ENCODE peak calls at places on chromosomes 12 and 14, in seven cellular contexts. One of them, this sample, is unnamed.

GRCh38 chr12:80277732-80278131 is 166.3 kb upstream of the PTPRQ start:
- DNase-seq in endothelial cell: no peak
- DNase-seq in caudate nucleus: no peak
- DNase-seq in AG04450: no peak
- DNase-seq in neural crest cell: no peak
- DNase-seq in HFFc6: no peak
- DNase-seq in NCI-H774: peak; percentile 68
- DNase-seq in this sample: no peak

GRCh38 chr14:104794641-104795467 is 694 bp downstream of the AKT1 start:
- DNase-seq in NCI-H774: no peak
- DNase-seq in HFFc6: no peak
- DNase-seq in AG04450: no peak
- DNase-seq in endothelial cell: no peak
- DNase-seq in neural crest cell: no peak
- DNase-seq in caudate nucleus: no peak
- DNase-seq in this sample: no peak

GRCh38 chr12:58288191-58288590 is 346.8 kb downstream of the ATP23 start:
- DNase-seq in caudate nucleus: no peak
- DNase-seq in HFFc6: no peak
- DNase-seq in neural crest cell: no peak
- DNase-seq in AG04450: peak; percentile 66
- DNase-seq in NCI-H774: no peak
- DNase-seq in endothelial cell: no peak
- DNase-seq in this sample: no peak

GRCh38 chr14:92443167-92443566 is 70.4 kb upstream of the RIN3 start:
- DNase-seq in endothelial cell: no peak
- DNase-seq in AG04450: no peak
- DNase-seq in neural crest cell: no peak
- DNase-seq in HFFc6: no peak
- DNase-seq in caudate nucleus: no peak
- DNase-seq in NCI-H774: no peak
- DNase-seq in this sample: no peak

GRCh38 chr14:105199093-105199492 is 18.0 kb upstream of the NUDT14 start:
- DNase-seq in endothelial cell: no peak
- DNase-seq in HFFc6: no peak
- DNase-seq in NCI-H774: no peak
- DNase-seq in AG04450: no peak
- DNase-seq in neural crest cell: no peak
- DNase-seq in caudate nucleus: no peak
- DNase-seq in this sample: no peak

GRCh38 chr14:86892167-86892956 is 1100.6 kb downstream of the GALC start:
- DNase-seq in endothelial cell: no peak
- DNase-seq in AG04450: no peak
- DNase-seq in NCI-H774: no peak
- DNase-seq in HFFc6: peak; percentile 32
- DNase-seq in caudate nucleus: no peak
- DNase-seq in neural crest cell: no peak
- DNase-seq in this sample: no peak

GRCh38 chr12:60394680-60395079 is 798.9 kb downstream of the SLC16A7 start:
- DNase-seq in HFFc6: peak; percentile 81
- DNase-seq in endothelial cell: no peak
- DNase-seq in NCI-H774: no peak
- DNase-seq in AG04450: peak; percentile 11
- DNase-seq in caudate nucleus: no peak
- DNase-seq in neural crest cell: no peak
- DNase-seq in this sample: no peak

GRCh38 chr12:115998119-115998633 is 279.3 kb downstream of the MED13L start:
- DNase-seq in endothelial cell: peak; percentile 24
- DNase-seq in HFFc6: peak; percentile 57
- DNase-seq in AG04450: peak; percentile 27
- DNase-seq in caudate nucleus: no peak
- DNase-seq in NCI-H774: peak; percentile 33
- DNase-seq in neural crest cell: no peak
- DNase-seq in this sample: no peak

GRCh38 chr12:92132282-92132681 is 13.4 kb downstream of the BTG1 start:
- DNase-seq in HFFc6: no peak
- DNase-seq in endothelial cell: no peak
- DNase-seq in neural crest cell: no peak
- DNase-seq in AG04450: no peak
- DNase-seq in NCI-H774: no peak
- DNase-seq in caudate nucleus: no peak
- DNase-seq in this sample: no peak

GRCh38 chr12:8609061-8609570 is 3.5 kb downstream of the AICDA start:
- DNase-seq in endothelial cell: peak; percentile 35
- DNase-seq in AG04450: peak; percentile 11
- DNase-seq in caudate nucleus: no peak
- DNase-seq in HFFc6: peak; percentile 20
- DNase-seq in NCI-H774: no peak
- DNase-seq in neural crest cell: peak; percentile 14
- DNase-seq in this sample: no peak

GRCh38 chr14:103121161-103121845 is 2.0 kb upstream of the TNFAIP2 start:
- DNase-seq in HFFc6: no peak
- DNase-seq in endothelial cell: no peak
- DNase-seq in NCI-H774: no peak
- DNase-seq in AG04450: no peak
- DNase-seq in neural crest cell: no peak
- DNase-seq in caudate nucleus: no peak
- DNase-seq in this sample: no peak

GRCh38 chr12:121786441-121786825 is 7.1 kb downstream of the RHOF start:
- DNase-seq in NCI-H774: no peak
- DNase-seq in caudate nucleus: no peak
- DNase-seq in neural crest cell: no peak
- DNase-seq in HFFc6: peak; percentile 97
- DNase-seq in endothelial cell: no peak
- DNase-seq in AG04450: peak; percentile 68
- DNase-seq in this sample: no peak

GRCh38 chr14:34554540-34555250 is 15.2 kb upstream of the EAPP start:
- DNase-seq in NCI-H774: no peak
- DNase-seq in HFFc6: peak; percentile 95
- DNase-seq in caudate nucleus: no peak
- DNase-seq in AG04450: peak; percentile 15
- DNase-seq in neural crest cell: no peak
- DNase-seq in endothelial cell: no peak
- DNase-seq in this sample: no peak

GRCh38 chr14:106083082-106083481 is 556.7 kb downstream of the TMEM121 start:
- DNase-seq in neural crest cell: no peak
- DNase-seq in endothelial cell: no peak
- DNase-seq in caudate nucleus: no peak
- DNase-seq in HFFc6: no peak
- DNase-seq in NCI-H774: no peak
- DNase-seq in AG04450: no peak
- DNase-seq in this sample: no peak

GRCh38 chr14:58129208-58129607 is 22.8 kb downstream of the ARMH4 start:
- DNase-seq in caudate nucleus: no peak
- DNase-seq in endothelial cell: no peak
- DNase-seq in AG04450: no peak
- DNase-seq in NCI-H774: no peak
- DNase-seq in HFFc6: no peak
- DNase-seq in neural crest cell: no peak
- DNase-seq in this sample: no peak

GRCh38 chr14:50670196-50670875 is 2.2 kb upstream of the SAV1 start:
- DNase-seq in caudate nucleus: no peak
- DNase-seq in AG04450: no peak
- DNase-seq in neural crest cell: no peak
- DNase-seq in endothelial cell: no peak
- DNase-seq in HFFc6: peak; percentile 31
- DNase-seq in NCI-H774: no peak
- DNase-seq in this sample: no peak

This sample was measured in nucleus accumbens.